ENCODE peak calls at places on chromosomes 11 and 22, in nine cellular contexts. E, O, W, V, L, B, F, R and H are unnamed samples. For H3K4me1, the result is how much of the 10 kb centered on the place peaks cover.

GRCh38 chr22:31098633-31099110 is 8.7 kb downstream of the SELENOM start:
- DNase-seq in O (peak), L (peak), F (no peak), B (peak), W (peak), R (no peak), E (no peak), V (peak), H (no peak)

GRCh38 chr11:59573216-59573615 is 42.4 kb downstream of the OSBP start:
- DNase-seq in F (no peak), E (no peak), L (no peak), O (no peak), R (no peak), B (no peak), V (no peak), W (no peak), H (no peak)

GRCh38 chr11:127066426-127067090 is 66.0 kb upstream of the KIRREL3 start:
- DNase-seq in E (no peak), V (no peak), F (no peak), L (no peak), R (no peak), O (no peak), W (no peak), B (no peak), H (no peak)

GRCh38 chr22:46737976-46738641 is at the start of gene CERK:
- DNase-seq in O (peak), B (peak), F (no peak), E (peak), R (peak), W (peak), L (peak), V (peak), H (no peak)

GRCh38 chr11:65380460-65381126 is 1.9 kb downstream of the SLC25A45 start:
- DNase-seq in V (no peak), B (peak), E (no peak), F (no peak), R (no peak), L (no peak), O (no peak), W (no peak), H (no peak)

GRCh38 chr11:77619576-77620198 is 17.9 kb downstream of the CLNS1A start:
- DNase-seq in E (no peak), V (peak), R (peak), W (no peak), L (no peak), O (peak), F (no peak), B (peak), H (no peak)

GRCh38 chr11:11735586-11735985 is 106.2 kb upstream of the USP47 start:
- DNase-seq in E (no peak), O (peak), R (no peak), F (no peak), B (no peak), L (no peak), W (no peak), V (peak), H (no peak)

GRCh38 chr22:35950262-35950661 is 78.4 kb downstream of the RBFOX2 start:
- DNase-seq in V (peak), W (no peak), B (no peak), R (no peak), L (no peak), O (peak), E (no peak), F (no peak), H (no peak)

GRCh38 chr22:35986085-35986484 is 42.5 kb downstream of the RBFOX2 start:
- DNase-seq in L (no peak), V (no peak), F (no peak), E (no peak), B (no peak), O (peak), W (no peak), R (no peak), H (no peak)

GRCh38 chr11:72102631-72102945 is 509 bp downstream of the LAMTOR1 start:
- DNase-seq in R (no peak), B (no peak), O (no peak), F (no peak), L (no peak), W (no peak), E (no peak), V (no peak), H (no peak)

GRCh38 chr11:72100462-72100861 is 2.6 kb downstream of the LAMTOR1 start:
- DNase-seq in V (no peak), W (no peak), O (no peak), B (no peak), F (no peak), L (no peak), R (no peak), E (no peak), H (no peak)

GRCh38 chr11:72102946-72103753 is at the start of gene LAMTOR1:
- DNase-seq in W (peak), L (peak), O (peak), B (peak), E (peak), F (peak), V (peak), R (peak), H (peak)

GRCh38 chr11:72103754-72104167 is 664 bp upstream of the LAMTOR1 start:
- DNase-seq in L (no peak), R (no peak), V (no peak), F (no peak), W (no peak), E (no peak), O (no peak), B (no peak), H (no peak)

DNA sequence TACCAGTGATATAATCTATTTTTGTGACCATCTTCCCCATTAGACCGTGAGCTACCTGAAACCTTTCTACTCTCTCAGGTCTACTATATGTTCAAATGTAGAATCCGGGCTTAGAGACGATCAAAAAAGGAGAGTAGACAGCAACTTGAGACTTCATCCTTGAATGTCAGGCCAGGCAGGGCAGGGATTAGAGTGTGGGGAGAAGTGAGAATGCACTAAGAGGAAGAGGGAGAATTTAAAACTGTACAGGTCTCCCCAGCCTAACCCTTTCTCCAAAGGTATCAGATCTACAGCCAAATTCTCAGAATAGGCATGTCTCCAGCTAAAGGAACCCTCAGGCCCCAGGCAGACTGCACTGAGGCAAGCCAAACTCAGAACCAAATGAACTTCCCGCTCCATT is 935 bp downstream of the LAMTOR1 start:
- DNase-seq in B (no peak), O (no peak), F (no peak), R (no peak), L (no peak), E (no peak), V (no peak), W (no peak), H (no peak)
- H3K27ac ChIP-seq in B (peak), O (no peak), F (peak), R (peak), L (peak), E (peak), V (peak), W (peak), H (peak)

GRCh38 chr11:12770435-12770834 is 96.2 kb downstream of the TEAD1 start:
- DNase-seq in B (no peak), W (no peak), E (no peak), V (no peak), L (no peak), O (no peak), F (no peak), R (no peak), H (no peak)

GRCh38 chr11:12773591-12773990 is 99.4 kb downstream of the TEAD1 start:
- DNase-seq in L (no peak), W (no peak), R (no peak), V (no peak), E (no peak), F (no peak), O (no peak), B (no peak), H (no peak)

GRCh38 chr11:12770966-12771597 is 96.9 kb downstream of the TEAD1 start:
- DNase-seq in V (no peak), F (no peak), O (no peak), R (no peak), E (no peak), L (no peak), W (no peak), B (no peak), H (no peak)

GRCh38 chr11:12771875-12772274 is 97.7 kb downstream of the TEAD1 start:
- DNase-seq in O (no peak), R (no peak), E (no peak), W (no peak), V (no peak), B (no peak), L (no peak), F (no peak), H (no peak)

DNA sequence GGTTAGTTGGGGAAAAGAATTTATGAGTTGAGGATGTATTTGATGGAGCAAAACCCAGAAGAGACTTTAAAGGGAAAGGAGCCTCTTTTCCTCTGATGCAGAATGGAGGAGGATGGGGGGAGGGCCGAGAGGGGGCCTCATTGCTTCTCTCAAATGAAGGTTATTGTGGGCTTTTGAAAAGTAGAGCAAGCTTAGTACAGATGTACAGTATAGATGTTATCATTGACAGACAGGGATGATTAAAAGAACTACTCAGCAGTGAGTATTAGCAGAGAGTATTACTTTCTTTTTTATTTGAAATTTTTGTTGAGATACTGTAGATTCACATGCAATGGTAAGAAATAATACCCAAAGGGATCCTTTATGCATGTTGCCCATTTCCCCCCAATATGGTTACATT is 98.1 kb downstream of the TEAD1 start:
- DNase-seq in L (no peak), V (no peak), O (no peak), E (no peak), F (no peak), W (no peak), B (no peak), R (no peak), H (no peak)
- H3K4me1 ChIP-seq in L (under half), V (under half), O (under half), E (under half), F (under half), W (half or more), B (under half), R (under half), H (under half)

DNA sequence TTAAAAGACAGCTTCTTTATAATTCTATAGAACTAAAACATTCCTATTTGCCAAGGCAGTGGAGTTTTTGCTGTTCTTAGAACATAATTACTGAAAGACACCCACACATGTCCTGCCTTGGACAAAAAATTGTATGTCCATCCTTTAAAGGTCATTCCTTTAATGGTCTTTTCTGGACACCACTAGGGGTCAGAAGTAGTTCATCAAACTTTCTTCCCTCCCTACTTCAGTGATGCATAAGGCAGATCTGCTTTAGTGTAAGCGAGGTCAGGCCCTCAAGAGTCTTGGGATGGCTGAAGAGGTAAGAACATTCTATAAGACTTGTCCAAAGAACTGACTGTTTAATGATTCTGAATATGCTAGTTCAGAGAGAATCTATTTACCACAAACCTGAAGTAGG is 4.3 kb upstream of the OR51V1 start:
- DNase-seq in F (no peak), V (peak), R (peak), W (no peak), B (no peak), L (no peak), E (no peak), O (peak), H (no peak)
- TF ChIP-seq CTCF in F (peak), V (peak), R (peak), W (peak), B (no peak), L (peak), E (peak), O (peak), H (no peak)

DNA sequence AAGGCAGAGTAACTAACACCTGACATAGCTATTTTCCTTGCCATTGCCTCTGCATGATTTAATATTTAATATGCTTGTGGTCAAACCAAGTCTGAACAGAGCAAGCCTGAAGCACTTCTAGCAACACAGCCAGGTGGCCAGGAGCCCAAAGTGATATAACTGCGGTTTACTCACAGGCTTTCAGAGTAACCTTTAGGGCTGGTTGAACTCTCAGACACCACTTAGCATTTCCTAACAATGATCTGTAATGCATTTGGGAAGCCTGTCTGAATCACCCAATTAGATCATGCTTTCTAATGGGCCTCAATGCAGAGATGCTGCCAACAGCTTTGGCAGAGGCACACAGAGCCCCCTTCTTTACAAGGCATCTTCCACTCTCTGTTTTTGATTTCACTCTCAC is 96.1 kb downstream of the FDX1 start:
- DNase-seq in F (no peak), R (no peak), B (no peak), W (peak), L (no peak), O (no peak), V (no peak), E (no peak), H (no peak)
- H3K27ac ChIP-seq in F (no peak), R (no peak), B (no peak), W (no peak), L (no peak), O (no peak), V (no peak), E (no peak), H (no peak)

GRCh38 chr22:24427500-24428164 is at the start of gene ADORA2A:
- DNase-seq in W (peak), B (peak), L (peak), R (peak), F (no peak), E (no peak), V (no peak), O (no peak), H (peak)
- H3K4me1 ChIP-seq in W (under half), B (under half), L (under half), R (half or more), F (under half), E (half or more), V (under half), O (under half), H (under half)

DNA sequence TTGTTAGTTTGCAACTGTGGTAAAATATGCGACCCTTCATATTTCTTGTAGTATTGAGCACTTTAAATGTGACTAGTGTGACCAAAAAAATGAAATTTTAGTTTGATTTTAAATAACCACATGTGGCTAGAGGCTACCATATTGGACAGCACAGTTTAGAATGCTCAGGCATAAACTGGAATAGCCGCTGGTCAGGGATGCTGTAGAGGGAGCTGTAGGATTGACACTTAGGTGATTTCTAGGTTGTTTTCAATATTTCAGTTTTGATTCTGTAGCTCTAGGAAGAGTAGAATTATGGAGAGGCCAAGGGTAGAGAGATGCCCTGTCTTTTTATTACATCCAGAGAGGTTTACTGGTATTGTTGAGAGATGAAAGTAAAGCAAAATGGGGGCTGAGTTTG is 10.8 kb upstream of the VSIG10L2 start:
- DNase-seq in V (no peak), R (no peak), E (no peak), W (no peak), B (no peak), O (no peak), L (no peak), F (no peak), H (no peak)
- TF ChIP-seq CTCF in V (no peak), R (peak), E (no peak), W (no peak), B (no peak), O (no peak), L (no peak), F (no peak), H (no peak)

DNA sequence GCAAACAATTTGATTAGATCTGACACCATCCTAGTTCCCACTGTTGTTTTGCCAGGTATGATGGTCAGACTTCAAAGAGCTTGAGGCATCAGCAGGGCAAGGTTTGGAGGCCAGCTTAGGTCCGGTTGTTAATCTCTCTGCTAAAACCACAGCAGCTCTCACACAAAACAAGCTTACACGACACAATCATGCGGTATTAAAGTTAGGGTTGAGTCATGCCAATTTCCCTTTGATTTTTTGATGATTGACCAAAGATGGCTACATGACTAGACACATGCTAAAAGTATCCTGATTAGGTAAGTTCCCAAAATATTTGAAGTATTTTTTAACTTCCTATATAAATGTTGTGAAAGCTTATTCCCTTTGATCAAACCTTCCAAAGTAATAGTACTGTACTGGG is 145.9 kb downstream of the ELP4 start:
- DNase-seq in V (no peak), B (no peak), E (no peak), O (peak), R (no peak), W (no peak), F (no peak), L (no peak), H (no peak)
- H3K27ac ChIP-seq in V (no peak), B (no peak), E (no peak), O (peak), R (no peak), W (no peak), F (no peak), L (no peak), H (no peak)

GRCh38 chr11:33294797-33295196 is 37.6 kb downstream of the HIPK3 start:
- DNase-seq in V (no peak), B (no peak), W (no peak), R (no peak), F (no peak), O (no peak), E (no peak), L (no peak), H (no peak)

GRCh38 chr11:33290319-33290718 is 33.1 kb downstream of the HIPK3 start:
- DNase-seq in F (no peak), R (no peak), B (no peak), O (no peak), V (peak), W (no peak), E (no peak), L (no peak), H (no peak)

GRCh38 chr11:33294224-33294623 is 37.0 kb downstream of the HIPK3 start:
- DNase-seq in R (no peak), W (no peak), B (no peak), L (no peak), V (no peak), F (no peak), E (no peak), O (no peak), H (no peak)

GRCh38 chr11:33292306-33292705 is 35.1 kb downstream of the HIPK3 start:
- DNase-seq in B (no peak), F (no peak), R (no peak), O (no peak), V (peak), E (no peak), W (no peak), L (no peak), H (no peak)

GRCh38 chr11:33291004-33291777 is 34.0 kb downstream of the HIPK3 start:
- DNase-seq in E (peak), V (peak), R (no peak), F (no peak), O (no peak), B (no peak), W (no peak), L (no peak), H (no peak)
- H3K4me1 ChIP-seq in E (half or more), V (half or more), R (under half), F (half or more), O (under half), B (under half), W (half or more), L (half or more), H (under half)